ENCODE peak calls at places on chromosomes 12 and 14, in seven cellular contexts. One of them, this sample, is unnamed.

GRCh38 chr12:90653051-90653450 is 301.9 kb downstream of the CCER1 start:
- DNase-seq in heart left ventricle: no peak
- DNase-seq in astrocyte: peak; percentile 13
- DNase-seq in HFF-Myc: peak; percentile 1
- DNase-seq in cardiac muscle cell: no peak
- DNase-seq in effector memory CD4-positive, alpha-beta T cell: no peak
- DNase-seq in lower leg skin: no peak
- DNase-seq in this sample: peak; percentile 10

GRCh38 chr12:76346798-76347420 is 1.3 kb downstream of the BBS10 start:
- DNase-seq in heart left ventricle: no peak
- DNase-seq in astrocyte: peak; percentile 59
- DNase-seq in HFF-Myc: peak; percentile 58
- DNase-seq in cardiac muscle cell: peak; percentile 80
- DNase-seq in effector memory CD4-positive, alpha-beta T cell: no peak
- DNase-seq in lower leg skin: peak; percentile 41
- DNase-seq in this sample: no peak

GRCh38 chr12:131088701-131089525 is 135.2 kb downstream of the ADGRD1 start:
- DNase-seq in heart left ventricle: no peak
- DNase-seq in astrocyte: no peak
- DNase-seq in HFF-Myc: no peak
- DNase-seq in cardiac muscle cell: no peak
- DNase-seq in effector memory CD4-positive, alpha-beta T cell: no peak
- DNase-seq in lower leg skin: no peak
- DNase-seq in this sample: no peak

GRCh38 chr14:95545769-95546168 is 10.9 kb downstream of the GLRX5 start:
- DNase-seq in heart left ventricle: no peak
- DNase-seq in astrocyte: peak; percentile 95
- DNase-seq in HFF-Myc: peak; percentile 56
- DNase-seq in cardiac muscle cell: peak; percentile 77
- DNase-seq in effector memory CD4-positive, alpha-beta T cell: no peak
- DNase-seq in lower leg skin: no peak
- DNase-seq in this sample: peak; percentile 71

GRCh38 chr12:118685983-118686607 is 295.2 kb upstream of the SRRM4 start:
- DNase-seq in heart left ventricle: no peak
- DNase-seq in astrocyte: no peak
- DNase-seq in HFF-Myc: no peak
- DNase-seq in cardiac muscle cell: no peak
- DNase-seq in effector memory CD4-positive, alpha-beta T cell: no peak
- DNase-seq in lower leg skin: no peak
- DNase-seq in this sample: no peak

GRCh38 chr14:30005114-30005698 is 77.6 kb upstream of the PRKD1 start:
- DNase-seq in heart left ventricle: no peak
- DNase-seq in astrocyte: peak; percentile 51
- DNase-seq in HFF-Myc: peak; percentile 30
- DNase-seq in cardiac muscle cell: peak; percentile 86
- DNase-seq in effector memory CD4-positive, alpha-beta T cell: no peak
- DNase-seq in lower leg skin: no peak
- DNase-seq in this sample: peak; percentile 28

GRCh38 chr12:44227601-44228000 is 391.7 kb downstream of the TMEM117 start:
- DNase-seq in heart left ventricle: no peak
- DNase-seq in astrocyte: no peak
- DNase-seq in HFF-Myc: no peak
- DNase-seq in cardiac muscle cell: no peak
- DNase-seq in effector memory CD4-positive, alpha-beta T cell: no peak
- DNase-seq in lower leg skin: no peak
- DNase-seq in this sample: no peak

GRCh38 chr14:61461808-61462275 is 140.5 kb downstream of the PRKCH start:
- DNase-seq in heart left ventricle: no peak
- DNase-seq in astrocyte: peak; percentile 52
- DNase-seq in HFF-Myc: peak; percentile 52
- DNase-seq in cardiac muscle cell: peak; percentile 91
- DNase-seq in effector memory CD4-positive, alpha-beta T cell: no peak
- DNase-seq in lower leg skin: peak; percentile 56
- DNase-seq in this sample: no peak

GRCh38 chr12:5794156-5794555 is 150.9 kb downstream of the ANO2 start:
- DNase-seq in heart left ventricle: no peak
- DNase-seq in astrocyte: no peak
- DNase-seq in HFF-Myc: no peak
- DNase-seq in cardiac muscle cell: no peak
- DNase-seq in effector memory CD4-positive, alpha-beta T cell: no peak
- DNase-seq in lower leg skin: peak; percentile 36
- DNase-seq in this sample: no peak

GRCh38 chr12:70364695-70365397 is 1.2 kb upstream of the KCNMB4 start:
- DNase-seq in heart left ventricle: no peak
- DNase-seq in astrocyte: no peak
- DNase-seq in HFF-Myc: no peak
- DNase-seq in cardiac muscle cell: no peak
- DNase-seq in effector memory CD4-positive, alpha-beta T cell: no peak
- DNase-seq in lower leg skin: no peak
- DNase-seq in this sample: no peak
- H3K4me3 ChIP-seq in heart left ventricle: peak overlapping the region; percentile 87
- H3K4me3 ChIP-seq in astrocyte: peak overlapping the region; percentile 65
- H3K4me3 ChIP-seq in HFF-Myc: peak overlapping the region; percentile 48
- H3K4me3 ChIP-seq in cardiac muscle cell: peak overlapping the region; percentile 58
- H3K4me3 ChIP-seq in effector memory CD4-positive, alpha-beta T cell: peak overlapping the region; percentile 63
- H3K4me3 ChIP-seq in lower leg skin: no peak overlapping the region
- H3K4me3 ChIP-seq in this sample: no peak overlapping the region

GRCh38 chr14:100032749-100033148 is 32.5 kb upstream of the EVL start:
- DNase-seq in heart left ventricle: no peak
- DNase-seq in astrocyte: no peak
- DNase-seq in HFF-Myc: no peak
- DNase-seq in cardiac muscle cell: no peak
- DNase-seq in effector memory CD4-positive, alpha-beta T cell: no peak
- DNase-seq in lower leg skin: no peak
- DNase-seq in this sample: no peak

GRCh38 chr14:100031506-100032281 is 33.5 kb upstream of the EVL start:
- DNase-seq in heart left ventricle: peak; percentile 34
- DNase-seq in astrocyte: peak; percentile 98
- DNase-seq in HFF-Myc: peak; percentile 93
- DNase-seq in cardiac muscle cell: peak; percentile 98
- DNase-seq in effector memory CD4-positive, alpha-beta T cell: no peak
- DNase-seq in lower leg skin: peak; percentile 81
- DNase-seq in this sample: peak; percentile 96

GRCh38 chr14:100028990-100029677 is 36.1 kb upstream of the EVL start:
- DNase-seq in heart left ventricle: no peak
- DNase-seq in astrocyte: peak; percentile 67
- DNase-seq in HFF-Myc: no peak
- DNase-seq in cardiac muscle cell: no peak
- DNase-seq in effector memory CD4-positive, alpha-beta T cell: no peak
- DNase-seq in lower leg skin: no peak
- DNase-seq in this sample: no peak

GRCh38 chr14:100027771-100028490 is 37.3 kb upstream of the EVL start:
- DNase-seq in heart left ventricle: no peak
- DNase-seq in astrocyte: peak; percentile 63
- DNase-seq in HFF-Myc: no peak
- DNase-seq in cardiac muscle cell: no peak
- DNase-seq in effector memory CD4-positive, alpha-beta T cell: no peak
- DNase-seq in lower leg skin: no peak
- DNase-seq in this sample: no peak

GRCh38 chr14:100030441-100031153 is 34.6 kb upstream of the EVL start:
- DNase-seq in heart left ventricle: no peak
- DNase-seq in astrocyte: peak; percentile 97
- DNase-seq in HFF-Myc: no peak
- DNase-seq in cardiac muscle cell: peak; percentile 90
- DNase-seq in effector memory CD4-positive, alpha-beta T cell: no peak
- DNase-seq in lower leg skin: peak; percentile 44
- DNase-seq in this sample: peak; percentile 80
- H3K4me3 ChIP-seq in heart left ventricle: no peak overlapping the region
- H3K4me3 ChIP-seq in astrocyte: no peak overlapping the region
- H3K4me3 ChIP-seq in HFF-Myc: no peak overlapping the region
- H3K4me3 ChIP-seq in cardiac muscle cell: no peak overlapping the region
- H3K4me3 ChIP-seq in effector memory CD4-positive, alpha-beta T cell: no peak overlapping the region
- H3K4me3 ChIP-seq in lower leg skin: no peak overlapping the region
- H3K4me3 ChIP-seq in this sample: no peak overlapping the region

DNA sequence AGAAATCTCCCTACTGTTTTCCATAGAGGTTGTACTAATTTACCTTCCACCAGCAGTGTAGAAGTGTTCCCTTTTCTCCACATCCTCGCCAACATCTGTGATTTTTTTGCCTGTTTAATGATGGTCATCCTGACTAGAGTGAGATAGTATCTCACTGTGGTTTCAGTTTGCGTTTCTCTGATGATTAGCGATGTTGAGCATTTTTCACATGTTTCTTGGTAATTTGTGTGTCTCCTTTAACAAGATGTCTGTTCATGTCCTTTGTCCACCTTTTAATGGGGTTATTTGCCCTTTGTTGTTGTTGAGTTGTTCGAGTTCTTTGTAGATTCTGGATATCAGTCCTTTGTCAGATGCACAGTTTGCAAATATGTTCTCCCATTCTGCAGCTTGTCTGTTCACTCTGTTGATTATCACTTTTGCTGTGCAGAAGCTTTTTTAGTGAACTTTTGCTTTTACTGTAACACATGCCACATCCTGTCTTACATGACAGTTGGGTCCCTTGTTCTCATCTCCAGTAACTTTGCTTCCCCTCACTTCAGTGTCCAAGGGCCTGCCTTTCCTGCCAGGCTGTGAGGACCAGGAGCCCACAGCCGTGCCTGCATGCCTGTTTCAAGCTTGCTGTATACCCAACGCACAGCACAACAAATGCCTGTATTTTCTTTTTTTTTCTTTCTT is 64.9 kb downstream of the SPRING1 start:
- DNase-seq in heart left ventricle: no peak
- DNase-seq in astrocyte: no peak
- DNase-seq in HFF-Myc: no peak
- DNase-seq in cardiac muscle cell: no peak
- DNase-seq in effector memory CD4-positive, alpha-beta T cell: no peak
- DNase-seq in lower leg skin: no peak
- DNase-seq in this sample: no peak
- H3K4me3 ChIP-seq in heart left ventricle: no peak overlapping the region
- H3K4me3 ChIP-seq in astrocyte: no peak overlapping the region
- H3K4me3 ChIP-seq in HFF-Myc: no peak overlapping the region
- H3K4me3 ChIP-seq in cardiac muscle cell: no peak overlapping the region
- H3K4me3 ChIP-seq in effector memory CD4-positive, alpha-beta T cell: peak overlapping the region; percentile 23
- H3K4me3 ChIP-seq in lower leg skin: no peak overlapping the region
- H3K4me3 ChIP-seq in this sample: no peak overlapping the region

DNA sequence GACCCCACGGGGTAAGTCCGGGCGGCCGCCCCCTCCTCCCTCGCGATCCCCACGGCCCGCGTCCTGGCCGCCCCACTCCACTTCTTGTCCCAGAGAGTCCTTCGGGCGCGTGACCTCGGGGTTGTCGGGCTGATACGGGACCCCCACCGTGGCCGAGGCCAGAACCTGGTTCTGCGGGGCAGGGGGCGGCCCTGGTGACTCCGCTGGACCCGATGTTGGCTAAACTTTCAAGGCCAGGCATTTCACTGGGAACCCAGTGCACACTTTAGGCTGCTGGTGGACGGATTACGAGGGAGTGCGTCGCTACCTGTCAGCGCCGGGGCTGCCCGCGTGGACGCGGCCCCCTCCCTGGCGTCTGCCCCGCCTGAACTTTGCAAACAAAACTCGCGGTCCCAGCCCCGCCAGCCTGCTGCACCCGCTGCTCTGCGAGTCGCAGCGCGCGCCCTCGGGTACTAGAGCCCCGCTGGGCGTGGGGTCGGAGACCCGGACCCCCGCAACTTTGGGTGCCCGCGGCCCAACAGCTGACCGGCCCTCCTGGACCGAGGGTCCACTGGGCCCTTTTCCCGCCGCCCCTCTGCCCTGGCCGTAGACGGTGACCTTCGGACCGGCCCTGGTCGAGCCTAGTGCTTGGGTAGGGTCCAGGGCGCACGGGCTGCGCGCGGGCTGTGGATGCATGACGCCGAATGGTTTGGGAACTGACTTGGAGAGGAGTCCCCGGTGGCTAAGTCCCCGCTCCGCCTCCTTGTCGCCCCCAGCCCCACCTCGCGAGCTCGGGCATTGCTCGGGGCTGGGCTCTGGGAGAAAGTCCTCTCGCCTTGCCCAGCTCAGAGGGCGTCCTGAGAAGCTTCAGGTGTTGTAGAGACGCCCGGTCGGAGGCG is 624 bp downstream of the RIN3 start:
- DNase-seq in heart left ventricle: no peak
- DNase-seq in astrocyte: peak; percentile 28
- DNase-seq in HFF-Myc: no peak
- DNase-seq in cardiac muscle cell: peak; percentile 43
- DNase-seq in effector memory CD4-positive, alpha-beta T cell: no peak
- DNase-seq in lower leg skin: no peak
- DNase-seq in this sample: no peak
- H3K4me3 ChIP-seq in heart left ventricle: peak overlapping the region; percentile 87
- H3K4me3 ChIP-seq in astrocyte: peak overlapping the region; percentile 75
- H3K4me3 ChIP-seq in HFF-Myc: peak overlapping the region; percentile 66
- H3K4me3 ChIP-seq in cardiac muscle cell: peak overlapping the region; percentile 29
- H3K4me3 ChIP-seq in effector memory CD4-positive, alpha-beta T cell: peak overlapping the region; percentile 52
- H3K4me3 ChIP-seq in lower leg skin: peak overlapping the region; percentile 58
- H3K4me3 ChIP-seq in this sample: peak overlapping the region; percentile 76

GRCh38 chr12:49345048-49345839 is 1.4 kb upstream of the DNAJC22 start:
- DNase-seq in heart left ventricle: no peak
- DNase-seq in astrocyte: no peak
- DNase-seq in HFF-Myc: no peak
- DNase-seq in cardiac muscle cell: no peak
- DNase-seq in effector memory CD4-positive, alpha-beta T cell: no peak
- DNase-seq in lower leg skin: no peak
- DNase-seq in this sample: no peak

GRCh38 chr12:49346659-49347306 is at the start of gene DNAJC22:
- DNase-seq in heart left ventricle: no peak
- DNase-seq in astrocyte: no peak
- DNase-seq in HFF-Myc: no peak
- DNase-seq in cardiac muscle cell: peak; percentile 42
- DNase-seq in effector memory CD4-positive, alpha-beta T cell: no peak
- DNase-seq in lower leg skin: no peak
- DNase-seq in this sample: no peak

GRCh38 chr12:49347307-49348237 is 884 bp downstream of the DNAJC22 start:
- DNase-seq in heart left ventricle: peak; percentile 84
- DNase-seq in astrocyte: peak; percentile 81
- DNase-seq in HFF-Myc: no peak
- DNase-seq in cardiac muscle cell: peak; percentile 96
- DNase-seq in effector memory CD4-positive, alpha-beta T cell: peak; percentile 57
- DNase-seq in lower leg skin: no peak
- DNase-seq in this sample: no peak

GRCh38 chr12:49344486-49345047 is 2.1 kb upstream of the DNAJC22 start:
- DNase-seq in heart left ventricle: no peak
- DNase-seq in astrocyte: no peak
- DNase-seq in HFF-Myc: no peak
- DNase-seq in cardiac muscle cell: no peak
- DNase-seq in effector memory CD4-positive, alpha-beta T cell: no peak
- DNase-seq in lower leg skin: no peak
- DNase-seq in this sample: no peak

DNA sequence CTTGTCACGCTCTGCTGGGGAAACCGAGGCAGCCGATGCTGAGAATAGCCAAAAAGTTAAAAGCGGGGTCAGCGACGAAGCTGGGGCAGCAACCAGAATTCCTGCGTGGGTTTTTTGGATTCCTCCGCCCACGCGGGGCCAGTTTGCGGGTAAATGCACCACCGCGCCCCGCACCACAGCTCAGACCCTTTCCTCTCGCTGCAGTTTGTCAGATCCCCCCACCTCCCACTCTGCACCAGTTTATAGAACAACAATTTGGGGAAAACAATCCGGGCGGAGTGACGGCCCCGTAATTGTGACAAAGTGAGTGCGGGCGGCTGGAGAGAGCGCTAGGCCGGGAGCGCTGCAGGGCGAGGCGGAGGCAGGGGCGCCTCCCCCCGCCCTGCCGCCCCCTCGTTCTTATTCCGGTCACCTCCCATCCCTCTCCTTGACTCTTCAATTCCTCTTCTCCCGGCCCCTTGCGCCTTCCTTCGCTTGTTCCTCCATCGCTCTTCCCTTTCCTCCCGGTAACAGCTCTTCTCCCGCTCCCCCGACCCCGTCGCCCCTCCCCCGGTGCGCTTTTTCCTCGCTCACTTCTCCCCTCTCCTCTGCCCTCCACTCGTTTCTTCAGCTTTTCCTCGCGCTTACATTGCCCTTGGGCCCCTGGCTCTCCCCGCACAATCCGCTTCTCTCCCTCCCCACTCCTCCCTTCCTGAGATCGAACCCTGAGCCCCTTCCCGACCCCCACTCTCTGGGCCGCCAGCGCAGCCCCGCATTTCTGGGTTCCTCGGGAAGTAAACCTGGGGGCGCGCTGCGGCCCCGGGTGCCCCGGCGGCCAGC is 639 bp upstream of the DNAJC22 start:
- DNase-seq in heart left ventricle: no peak
- DNase-seq in astrocyte: no peak
- DNase-seq in HFF-Myc: no peak
- DNase-seq in cardiac muscle cell: no peak
- DNase-seq in effector memory CD4-positive, alpha-beta T cell: no peak
- DNase-seq in lower leg skin: no peak
- DNase-seq in this sample: no peak
- H3K4me3 ChIP-seq in heart left ventricle: no peak overlapping the region
- H3K4me3 ChIP-seq in astrocyte: peak overlapping the region; percentile 34
- H3K4me3 ChIP-seq in HFF-Myc: peak overlapping the region; percentile 23
- H3K4me3 ChIP-seq in cardiac muscle cell: peak overlapping the region; percentile 38
- H3K4me3 ChIP-seq in effector memory CD4-positive, alpha-beta T cell: peak overlapping the region; percentile 45
- H3K4me3 ChIP-seq in lower leg skin: peak overlapping the region; percentile 4
- H3K4me3 ChIP-seq in this sample: peak overlapping the region; percentile 49